ENCODE peak calls at places on chromosomes 2 and 18, in six cellular contexts. One of them, this sample, is unnamed.

GRCh38 chr2:111199840-111200239 is 79.1 kb downstream of the BCL2L11 start:
- DNase-seq in activated CD4-positive, alpha-beta T cell treated with anti-CD3 and anti-CD28 coated beads, Interleukin-2, amount 50 U/mL, for 1 hour: no peak
- DNase-seq in activated gamma-delta T cell treated with Interleukin-2 at 50 U/mL for 16 hours: no peak
- DNase-seq in HuH-7.5: no peak
- DNase-seq in foreskin fibroblast: no peak
- DNase-seq in NCI-H82: no peak
- DNase-seq in this sample: no peak

GRCh38 chr2:38523728-38524437 is 78.8 kb downstream of the HNRNPLL start:
- DNase-seq in activated CD4-positive, alpha-beta T cell treated with anti-CD3 and anti-CD28 coated beads, Interleukin-2, amount 50 U/mL, for 1 hour: no peak
- DNase-seq in activated gamma-delta T cell treated with Interleukin-2 at 50 U/mL for 16 hours: no peak
- DNase-seq in HuH-7.5: no peak
- DNase-seq in foreskin fibroblast: no peak
- DNase-seq in NCI-H82: peak; percentile 38
- DNase-seq in this sample: no peak

GRCh38 chr18:34457761-34458160 is 233.0 kb upstream of the NOL4 start:
- DNase-seq in activated CD4-positive, alpha-beta T cell treated with anti-CD3 and anti-CD28 coated beads, Interleukin-2, amount 50 U/mL, for 1 hour: no peak
- DNase-seq in activated gamma-delta T cell treated with Interleukin-2 at 50 U/mL for 16 hours: no peak
- DNase-seq in HuH-7.5: no peak
- DNase-seq in foreskin fibroblast: no peak
- DNase-seq in NCI-H82: no peak
- DNase-seq in this sample: no peak

GRCh38 chr2:221153226-221153625 is 418.9 kb downstream of the EPHA4 start:
- DNase-seq in activated CD4-positive, alpha-beta T cell treated with anti-CD3 and anti-CD28 coated beads, Interleukin-2, amount 50 U/mL, for 1 hour: no peak
- DNase-seq in activated gamma-delta T cell treated with Interleukin-2 at 50 U/mL for 16 hours: no peak
- DNase-seq in HuH-7.5: no peak
- DNase-seq in foreskin fibroblast: no peak
- DNase-seq in NCI-H82: no peak
- DNase-seq in this sample: no peak

GRCh38 chr2:234344041-234344440 is 152.8 kb downstream of the ARL4C start:
- DNase-seq in activated CD4-positive, alpha-beta T cell treated with anti-CD3 and anti-CD28 coated beads, Interleukin-2, amount 50 U/mL, for 1 hour: no peak
- DNase-seq in activated gamma-delta T cell treated with Interleukin-2 at 50 U/mL for 16 hours: no peak
- DNase-seq in HuH-7.5: no peak
- DNase-seq in foreskin fibroblast: no peak
- DNase-seq in NCI-H82: no peak
- DNase-seq in this sample: no peak

GRCh38 chr2:15559379-15559778 is 1.8 kb downstream of the NBAS start:
- DNase-seq in activated CD4-positive, alpha-beta T cell treated with anti-CD3 and anti-CD28 coated beads, Interleukin-2, amount 50 U/mL, for 1 hour: no peak
- DNase-seq in activated gamma-delta T cell treated with Interleukin-2 at 50 U/mL for 16 hours: no peak
- DNase-seq in HuH-7.5: no peak
- DNase-seq in foreskin fibroblast: no peak
- DNase-seq in NCI-H82: no peak
- DNase-seq in this sample: no peak

GRCh38 chr2:36574560-36574959 is 23.4 kb downstream of the FEZ2 start:
- DNase-seq in activated CD4-positive, alpha-beta T cell treated with anti-CD3 and anti-CD28 coated beads, Interleukin-2, amount 50 U/mL, for 1 hour: no peak
- DNase-seq in activated gamma-delta T cell treated with Interleukin-2 at 50 U/mL for 16 hours: no peak
- DNase-seq in HuH-7.5: no peak
- DNase-seq in foreskin fibroblast: no peak
- DNase-seq in NCI-H82: no peak
- DNase-seq in this sample: no peak

GRCh38 chr2:230711224-230711623 is 1.4 kb upstream of the CAB39 start:
- DNase-seq in activated CD4-positive, alpha-beta T cell treated with anti-CD3 and anti-CD28 coated beads, Interleukin-2, amount 50 U/mL, for 1 hour: no peak
- DNase-seq in activated gamma-delta T cell treated with Interleukin-2 at 50 U/mL for 16 hours: no peak
- DNase-seq in HuH-7.5: no peak
- DNase-seq in foreskin fibroblast: no peak
- DNase-seq in NCI-H82: no peak
- DNase-seq in this sample: no peak

GRCh38 chr2:231218356-231218755 is 19.9 kb downstream of the ARMC9 start:
- DNase-seq in activated CD4-positive, alpha-beta T cell treated with anti-CD3 and anti-CD28 coated beads, Interleukin-2, amount 50 U/mL, for 1 hour: no peak
- DNase-seq in activated gamma-delta T cell treated with Interleukin-2 at 50 U/mL for 16 hours: no peak
- DNase-seq in HuH-7.5: no peak
- DNase-seq in foreskin fibroblast: no peak
- DNase-seq in NCI-H82: no peak
- DNase-seq in this sample: no peak

GRCh38 chr2:20540587-20541304 is 93.9 kb downstream of the RHOB start:
- DNase-seq in activated CD4-positive, alpha-beta T cell treated with anti-CD3 and anti-CD28 coated beads, Interleukin-2, amount 50 U/mL, for 1 hour: no peak
- DNase-seq in activated gamma-delta T cell treated with Interleukin-2 at 50 U/mL for 16 hours: no peak
- DNase-seq in HuH-7.5: no peak
- DNase-seq in foreskin fibroblast: no peak
- DNase-seq in NCI-H82: no peak
- DNase-seq in this sample: no peak

GRCh38 chr2:10300997-10301945 is 1.4 kb upstream of the HPCAL1 start:
- DNase-seq in activated CD4-positive, alpha-beta T cell treated with anti-CD3 and anti-CD28 coated beads, Interleukin-2, amount 50 U/mL, for 1 hour: no peak
- DNase-seq in activated gamma-delta T cell treated with Interleukin-2 at 50 U/mL for 16 hours: no peak
- DNase-seq in HuH-7.5: peak; percentile 30
- DNase-seq in foreskin fibroblast: no peak
- DNase-seq in NCI-H82: no peak
- DNase-seq in this sample: peak; percentile 90

GRCh38 chr18:79903071-79903635 is 48.3 kb downstream of the SLC66A2 start:
- DNase-seq in activated CD4-positive, alpha-beta T cell treated with anti-CD3 and anti-CD28 coated beads, Interleukin-2, amount 50 U/mL, for 1 hour: no peak
- DNase-seq in activated gamma-delta T cell treated with Interleukin-2 at 50 U/mL for 16 hours: no peak
- DNase-seq in HuH-7.5: no peak
- DNase-seq in foreskin fibroblast: no peak
- DNase-seq in NCI-H82: no peak
- DNase-seq in this sample: no peak

GRCh38 chr18:79770826-79771225 is 26.9 kb upstream of the KCNG2 start:
- DNase-seq in activated CD4-positive, alpha-beta T cell treated with anti-CD3 and anti-CD28 coated beads, Interleukin-2, amount 50 U/mL, for 1 hour: no peak
- DNase-seq in activated gamma-delta T cell treated with Interleukin-2 at 50 U/mL for 16 hours: no peak
- DNase-seq in HuH-7.5: no peak
- DNase-seq in foreskin fibroblast: no peak
- DNase-seq in NCI-H82: no peak
- DNase-seq in this sample: no peak

GRCh38 chr2:24262571-24262970 is 87.7 kb downstream of the FAM228A start:
- DNase-seq in activated CD4-positive, alpha-beta T cell treated with anti-CD3 and anti-CD28 coated beads, Interleukin-2, amount 50 U/mL, for 1 hour: no peak
- DNase-seq in activated gamma-delta T cell treated with Interleukin-2 at 50 U/mL for 16 hours: no peak
- DNase-seq in HuH-7.5: no peak
- DNase-seq in foreskin fibroblast: peak; percentile 31
- DNase-seq in NCI-H82: no peak
- DNase-seq in this sample: no peak

GRCh38 chr2:3458396-3459184 is 60.7 kb downstream of the ADI1 start:
- DNase-seq in activated CD4-positive, alpha-beta T cell treated with anti-CD3 and anti-CD28 coated beads, Interleukin-2, amount 50 U/mL, for 1 hour: no peak
- DNase-seq in activated gamma-delta T cell treated with Interleukin-2 at 50 U/mL for 16 hours: no peak
- DNase-seq in HuH-7.5: no peak
- DNase-seq in foreskin fibroblast: no peak
- DNase-seq in NCI-H82: no peak
- DNase-seq in this sample: no peak

GRCh38 chr18:58911766-58912165 is 47.1 kb downstream of the ZNF532 start:
- DNase-seq in activated CD4-positive, alpha-beta T cell treated with anti-CD3 and anti-CD28 coated beads, Interleukin-2, amount 50 U/mL, for 1 hour: no peak
- DNase-seq in activated gamma-delta T cell treated with Interleukin-2 at 50 U/mL for 16 hours: no peak
- DNase-seq in HuH-7.5: no peak
- DNase-seq in foreskin fibroblast: no peak
- DNase-seq in NCI-H82: no peak
- DNase-seq in this sample: no peak

GRCh38 chr2:18630101-18630500 is 40.7 kb upstream of the NT5C1B start:
- DNase-seq in activated CD4-positive, alpha-beta T cell treated with anti-CD3 and anti-CD28 coated beads, Interleukin-2, amount 50 U/mL, for 1 hour: no peak
- DNase-seq in activated gamma-delta T cell treated with Interleukin-2 at 50 U/mL for 16 hours: no peak
- DNase-seq in HuH-7.5: no peak
- DNase-seq in foreskin fibroblast: peak; percentile 72
- DNase-seq in NCI-H82: no peak
- DNase-seq in this sample: no peak

GRCh38 chr2:168119519-168120141 is 127.8 kb downstream of the STK39 start:
- DNase-seq in activated CD4-positive, alpha-beta T cell treated with anti-CD3 and anti-CD28 coated beads, Interleukin-2, amount 50 U/mL, for 1 hour: no peak
- DNase-seq in activated gamma-delta T cell treated with Interleukin-2 at 50 U/mL for 16 hours: no peak
- DNase-seq in HuH-7.5: no peak
- DNase-seq in foreskin fibroblast: peak; percentile 82
- DNase-seq in NCI-H82: peak; percentile 91
- DNase-seq in this sample: peak; percentile 58

GRCh38 chr2:74891136-74891764 is 57.3 kb downstream of the HK2 start:
- DNase-seq in activated CD4-positive, alpha-beta T cell treated with anti-CD3 and anti-CD28 coated beads, Interleukin-2, amount 50 U/mL, for 1 hour: no peak
- DNase-seq in activated gamma-delta T cell treated with Interleukin-2 at 50 U/mL for 16 hours: no peak
- DNase-seq in HuH-7.5: no peak
- DNase-seq in foreskin fibroblast: no peak
- DNase-seq in NCI-H82: no peak
- DNase-seq in this sample: no peak

GRCh38 chr2:172380436-172381274 is 46.7 kb upstream of the ITGA6 start:
- DNase-seq in activated CD4-positive, alpha-beta T cell treated with anti-CD3 and anti-CD28 coated beads, Interleukin-2, amount 50 U/mL, for 1 hour: no peak
- DNase-seq in activated gamma-delta T cell treated with Interleukin-2 at 50 U/mL for 16 hours: no peak
- DNase-seq in HuH-7.5: peak; percentile 66
- DNase-seq in foreskin fibroblast: no peak
- DNase-seq in NCI-H82: no peak
- DNase-seq in this sample: peak; percentile 43

GRCh38 chr2:95278637-95279225 is 4.5 kb downstream of the PROM2 start:
- DNase-seq in activated CD4-positive, alpha-beta T cell treated with anti-CD3 and anti-CD28 coated beads, Interleukin-2, amount 50 U/mL, for 1 hour: no peak
- DNase-seq in activated gamma-delta T cell treated with Interleukin-2 at 50 U/mL for 16 hours: no peak
- DNase-seq in HuH-7.5: no peak
- DNase-seq in foreskin fibroblast: no peak
- DNase-seq in NCI-H82: no peak
- DNase-seq in this sample: no peak

GRCh38 chr2:104332733-104333132 is 521.2 kb upstream of the POU3F3 start:
- DNase-seq in activated CD4-positive, alpha-beta T cell treated with anti-CD3 and anti-CD28 coated beads, Interleukin-2, amount 50 U/mL, for 1 hour: no peak
- DNase-seq in activated gamma-delta T cell treated with Interleukin-2 at 50 U/mL for 16 hours: no peak
- DNase-seq in HuH-7.5: no peak
- DNase-seq in foreskin fibroblast: no peak
- DNase-seq in NCI-H82: no peak
- DNase-seq in this sample: no peak

GRCh38 chr2:183610724-183611123 is 486.5 kb downstream of the NUP35 start:
- DNase-seq in activated CD4-positive, alpha-beta T cell treated with anti-CD3 and anti-CD28 coated beads, Interleukin-2, amount 50 U/mL, for 1 hour: no peak
- DNase-seq in activated gamma-delta T cell treated with Interleukin-2 at 50 U/mL for 16 hours: no peak
- DNase-seq in HuH-7.5: no peak
- DNase-seq in foreskin fibroblast: no peak
- DNase-seq in NCI-H82: peak; percentile 5
- DNase-seq in this sample: no peak

GRCh38 chr2:102258025-102258385 is 53.4 kb upstream of the IL1RL1 start:
- DNase-seq in activated CD4-positive, alpha-beta T cell treated with anti-CD3 and anti-CD28 coated beads, Interleukin-2, amount 50 U/mL, for 1 hour: no peak
- DNase-seq in activated gamma-delta T cell treated with Interleukin-2 at 50 U/mL for 16 hours: no peak
- DNase-seq in HuH-7.5: no peak
- DNase-seq in foreskin fibroblast: no peak
- DNase-seq in NCI-H82: no peak
- DNase-seq in this sample: no peak

GRCh38 chr2:107719781-107720180 is 106.9 kb upstream of the RGPD4 start:
- DNase-seq in activated CD4-positive, alpha-beta T cell treated with anti-CD3 and anti-CD28 coated beads, Interleukin-2, amount 50 U/mL, for 1 hour: no peak
- DNase-seq in activated gamma-delta T cell treated with Interleukin-2 at 50 U/mL for 16 hours: no peak
- DNase-seq in HuH-7.5: no peak
- DNase-seq in foreskin fibroblast: no peak
- DNase-seq in NCI-H82: peak; percentile 9
- DNase-seq in this sample: no peak

GRCh38 chr2:138395565-138396306 is 105.8 kb upstream of the SPOPL start:
- DNase-seq in activated CD4-positive, alpha-beta T cell treated with anti-CD3 and anti-CD28 coated beads, Interleukin-2, amount 50 U/mL, for 1 hour: no peak
- DNase-seq in activated gamma-delta T cell treated with Interleukin-2 at 50 U/mL for 16 hours: no peak
- DNase-seq in HuH-7.5: no peak
- DNase-seq in foreskin fibroblast: peak; percentile 91
- DNase-seq in NCI-H82: no peak
- DNase-seq in this sample: no peak

GRCh38 chr2:82599021-82599420 is 1860.1 kb downstream of the SUCLG1 start:
- DNase-seq in activated CD4-positive, alpha-beta T cell treated with anti-CD3 and anti-CD28 coated beads, Interleukin-2, amount 50 U/mL, for 1 hour: no peak
- DNase-seq in activated gamma-delta T cell treated with Interleukin-2 at 50 U/mL for 16 hours: no peak
- DNase-seq in HuH-7.5: no peak
- DNase-seq in foreskin fibroblast: no peak
- DNase-seq in NCI-H82: peak; percentile 32
- DNase-seq in this sample: no peak

GRCh38 chr2:130346741-130347066 is 4.0 kb downstream of the IMP4 start:
- DNase-seq in activated CD4-positive, alpha-beta T cell treated with anti-CD3 and anti-CD28 coated beads, Interleukin-2, amount 50 U/mL, for 1 hour: no peak
- DNase-seq in activated gamma-delta T cell treated with Interleukin-2 at 50 U/mL for 16 hours: no peak
- DNase-seq in HuH-7.5: no peak
- DNase-seq in foreskin fibroblast: no peak
- DNase-seq in NCI-H82: no peak
- DNase-seq in this sample: no peak

This sample was measured in HepG2.